ENCODE peak calls at places on chromosomes 16 and 17, in seven cellular contexts. M is endothelial cell of umbilical vein, S is NB4, F is testis, O is AG10803, T is colonic mucosa, C is AG09309. U is an unnamed sample.

GRCh38 chr17:82734987-82735866 is at the start of gene FN3K:
- DNase-seq in C (peak; percentile 17), F (peak; percentile 82), M (peak; percentile 64), T (peak; percentile 77), O (peak; percentile 42), S (no peak), U (no peak)

GRCh38 chr17:72562628-72563188 is 441.9 kb downstream of the SOX9 start:
- DNase-seq in S (no peak), T (no peak), C (no peak), M (no peak), F (no peak), O (no peak), U (no peak)

GRCh38 chr17:80872999-80873951 is 118.4 kb upstream of the CHMP6 start:
- DNase-seq in F (peak; percentile 61), S (peak; percentile 26), O (no peak), C (no peak), T (no peak), M (no peak), U (no peak)

GRCh38 chr17:81829858-81830257 is 3.2 kb downstream of the MCRIP1 start:
- DNase-seq in T (no peak), F (no peak), C (no peak), S (no peak), M (no peak), O (no peak), U (no peak)

GRCh38 chr17:37816951-37817350 is 72.1 kb upstream of the HNF1B start:
- DNase-seq in S (no peak), O (no peak), F (no peak), C (no peak), T (no peak), M (no peak), U (no peak)

GRCh38 chr16:66188786-66189725 is 177.4 kb upstream of the CDH5 start:
- DNase-seq in S (no peak), T (peak; percentile 23), M (no peak), C (peak; percentile 21), F (peak; percentile 43), O (peak; percentile 58), U (no peak)

GRCh38 chr17:4710693-4711634 is 532 bp downstream of the ARRB2 start:
- DNase-seq in M (no peak), S (peak; percentile 87), C (no peak), O (no peak), F (no peak), T (peak; percentile 40), U (no peak)

GRCh38 chr17:40443196-40443987 is at the start of gene IGFBP4:
- DNase-seq in M (peak; percentile 69), C (no peak), F (peak; percentile 79), T (peak; percentile 86), O (peak; percentile 77), S (peak; percentile 91), U (no peak)

GRCh38 chr16:57307365-57307764 is 22.9 kb upstream of the PLLP start:
- DNase-seq in F (no peak), C (no peak), M (no peak), T (no peak), O (no peak), S (no peak), U (no peak)

GRCh38 chr17:6682339-6682738 is 30.8 kb downstream of the C17orf100 start:
- DNase-seq in S (no peak), C (no peak), F (no peak), M (no peak), T (no peak), O (no peak), U (no peak)

GRCh38 chr17:47270946-47271705 is 17.5 kb downstream of the ITGB3 start:
- DNase-seq in O (no peak), C (no peak), S (no peak), F (no peak), T (no peak), M (no peak), U (peak; percentile 73)

GRCh38 chr16:82991941-82992675 is 365.3 kb downstream of the CDH13 start:
- DNase-seq in C (no peak), M (no peak), S (no peak), O (no peak), T (peak; percentile 47), F (no peak), U (no peak)

GRCh38 chr17:50269477-50270429 is 4.5 kb upstream of the TMEM92 start:
- DNase-seq in S (peak; percentile 61), O (peak; percentile 82), M (peak; percentile 51), F (peak; percentile 87), C (no peak), T (peak; percentile 80), U (no peak)

GRCh38 chr17:47316316-47316715 is 7.4 kb upstream of the EFCAB13 start:
- DNase-seq in S (no peak), C (no peak), F (no peak), M (peak; percentile 67), T (peak; percentile 45), O (peak; percentile 70), U (no peak)

GRCh38 chr16:22375117-22375962 is 921 bp upstream of the CDR2 start:
- DNase-seq in M (no peak), S (peak; percentile 27), O (no peak), T (peak; percentile 27), F (peak; percentile 17), C (no peak), U (no peak)

GRCh38 chr16:86924537-86924936 is 346.2 kb downstream of the FOXL1 start:
- DNase-seq in S (no peak), F (no peak), C (peak; percentile 61), T (no peak), O (peak; percentile 61), M (peak; percentile 47), U (no peak)

GRCh38 chr17:80263253-80264047 is 2.8 kb downstream of the RNF213 start:
- DNase-seq in F (peak; percentile 90), M (peak; percentile 86), S (peak; percentile 32), C (peak; percentile 42), T (peak; percentile 95), O (peak; percentile 87), U (peak; percentile 67)

GRCh38 chr17:32323784-32324590 is 18.0 kb downstream of the C17orf75 start:
- DNase-seq in T (peak; percentile 23), F (no peak), O (peak; percentile 26), S (no peak), M (peak; percentile 16), C (no peak), U (no peak)

GRCh38 chr16:56226840-56227525 is 35.7 kb downstream of the GNAO1 start:
- DNase-seq in O (no peak), F (no peak), M (no peak), C (no peak), S (peak; percentile 13), T (no peak), U (no peak)

GRCh38 chr17:29444589-29444988 is 54.4 kb downstream of the TAOK1 start:
- DNase-seq in O (peak; percentile 35), T (no peak), C (peak; percentile 13), S (no peak), F (no peak), M (peak; percentile 53), U (no peak)

GRCh38 chr17:62781826-62782225 is 26.3 kb downstream of the MARCHF10 start:
- DNase-seq in O (peak; percentile 82), C (no peak), T (no peak), F (no peak), M (no peak), S (no peak), U (no peak)

GRCh38 chr17:38617074-38617860 is 11.5 kb upstream of the SRCIN1 start:
- DNase-seq in M (no peak), S (no peak), C (no peak), O (no peak), F (no peak), T (no peak), U (no peak)

DNA sequence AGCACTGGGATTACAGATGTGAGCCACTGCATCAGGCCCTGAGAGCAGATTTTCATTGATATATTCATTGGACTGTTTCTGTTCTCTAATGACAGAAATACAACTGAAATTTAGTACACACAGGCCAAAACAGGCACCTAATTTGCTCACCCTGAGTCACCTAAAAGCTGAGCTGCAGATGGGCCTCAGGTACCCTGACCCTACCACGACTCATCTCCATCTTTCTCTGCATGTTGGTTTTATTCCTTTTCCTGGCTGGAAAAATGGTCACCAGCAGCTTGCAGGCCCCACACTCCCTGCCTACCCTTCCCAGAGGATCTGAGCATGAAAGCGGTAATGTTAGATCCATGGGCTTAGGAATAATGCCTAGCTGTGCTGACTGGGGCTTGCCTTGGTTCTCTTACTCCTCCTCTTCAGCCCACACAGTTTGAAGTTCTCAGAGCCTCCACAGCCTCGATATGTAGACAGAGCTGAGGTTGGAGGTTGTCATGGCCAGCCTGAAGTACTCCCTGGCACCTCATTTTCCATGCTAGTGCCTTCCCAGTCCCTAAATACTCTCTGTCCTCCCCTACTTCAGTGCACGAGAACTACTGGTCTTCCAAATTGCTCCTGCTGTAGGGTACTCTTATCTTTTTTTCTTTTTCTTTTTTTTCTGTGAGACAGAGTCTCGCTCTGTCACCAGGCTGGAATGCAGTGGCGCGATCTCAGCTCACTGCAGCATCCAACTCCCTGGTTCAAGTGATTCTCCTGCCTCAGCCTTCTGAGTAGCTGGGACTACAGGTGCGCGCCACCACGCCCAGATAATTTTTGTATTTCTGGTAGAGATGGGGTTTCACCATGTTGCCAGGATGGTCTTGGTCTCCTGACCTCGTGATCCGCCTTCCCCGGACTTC is 51.1 kb downstream of the CENPV start:
- DNase-seq in O (no peak), F (no peak), C (no peak), M (no peak), T (no peak), S (no peak), U (no peak)
- TF ChIP-seq CTCF in O (no peak), F (no peak), C (no peak), M (no peak), T (no peak), S (no peak), U (no peak)

DNA sequence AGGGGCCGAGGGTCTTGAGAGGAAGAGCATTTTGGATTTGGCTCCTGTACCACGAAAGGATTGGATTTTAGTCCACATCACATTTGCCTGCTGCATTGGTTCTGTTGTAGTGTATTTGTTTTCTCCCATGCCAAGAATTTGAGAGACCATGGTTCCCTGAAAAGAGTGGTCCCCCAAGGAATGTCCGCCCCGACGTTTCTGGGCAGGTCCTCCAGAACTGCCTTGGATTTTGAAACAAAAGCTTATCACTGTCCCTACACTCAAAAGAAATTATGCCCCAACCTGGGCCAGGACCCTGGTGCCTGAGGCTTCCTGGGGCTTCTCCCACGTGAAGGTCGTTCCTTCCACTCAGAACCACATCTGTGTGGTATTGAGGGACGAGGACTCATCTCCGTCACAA is 10.8 kb downstream of the NTN1 start:
- DNase-seq in O (no peak), S (no peak), T (no peak), C (no peak), F (no peak), M (no peak), U (no peak)
- H3K4me3 ChIP-seq in O (no peak overlapping the region), S (no peak overlapping the region), T (no peak overlapping the region), C (no peak overlapping the region), F (no peak overlapping the region), M (no peak overlapping the region), U (no peak overlapping the region)

DNA sequence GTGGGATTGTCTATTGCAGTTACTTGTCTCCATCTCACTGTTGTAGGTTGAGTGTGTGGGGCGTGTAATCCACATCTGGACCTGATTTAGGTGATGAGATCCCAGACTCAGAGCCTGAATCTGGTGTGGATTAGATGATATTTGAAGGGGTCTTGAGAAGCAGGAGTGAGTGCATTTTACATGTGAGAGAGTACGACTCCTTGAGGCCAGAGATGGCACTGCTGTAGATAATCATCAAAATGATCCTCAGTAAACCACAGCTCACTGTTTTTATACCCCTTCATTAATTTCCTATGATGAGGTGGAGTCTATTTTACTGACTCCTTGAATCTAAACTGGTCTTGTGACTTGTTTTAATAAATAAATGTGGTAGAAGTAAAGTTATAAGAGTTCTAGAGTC is 732.5 kb downstream of the KCNJ2 start:
- DNase-seq in M (no peak), O (no peak), S (no peak), T (no peak), F (no peak), C (no peak), U (no peak)
- TF ChIP-seq CTCF in M (no peak), O (peak; percentile 5), S (no peak), T (no peak), F (no peak), C (no peak), U (no peak)

GRCh38 chr17:66665194-66665593 is 169.7 kb upstream of the CACNG5 start:
- DNase-seq in F (no peak), C (no peak), M (no peak), T (no peak), S (no peak), O (no peak), U (no peak)
- H3K4me3 ChIP-seq in F (no peak overlapping the region), C (no peak overlapping the region), M (no peak overlapping the region), T (no peak overlapping the region), S (no peak overlapping the region), O (no peak overlapping the region), U (no peak overlapping the region)

U was measured in epithelial cell of proximal tubule.